ENCODE peak calls at places on chromosomes 6 and 20, in seven cellular contexts. O, L, B, J, X, U and W are unnamed samples.

GRCh38 chr20:13703265-13703664 is 64.5 kb upstream of the TASP1 start:
- DNase-seq in O (no peak), L (no peak), B (no peak), J (no peak), X (no peak), U (no peak), W (no peak)

GRCh38 chr20:6245436-6245835 is 122.6 kb upstream of the FERMT1 start:
- DNase-seq in O (no peak), L (no peak), B (no peak), J (no peak), X (no peak), U (no peak), W (no peak)

GRCh38 chr20:24102290-24102689 is 113.7 kb upstream of the GGTLC1 start:
- DNase-seq in O (no peak), L (peak; percentile 22), B (no peak), J (peak; percentile 18), X (peak; percentile 56), U (no peak), W (no peak)

GRCh38 chr6:44352259-44352658 is 9.8 kb downstream of the SPATS1 start:
- DNase-seq in O (no peak), L (no peak), B (no peak), J (no peak), X (no peak), U (no peak), W (no peak)

GRCh38 chr6:102742033-102742432 is 1348.5 kb downstream of the GRIK2 start:
- DNase-seq in O (no peak), L (peak; percentile 11), B (no peak), J (no peak), X (no peak), U (no peak), W (no peak)

GRCh38 chr6:86331889-86332288 is 605.4 kb upstream of the HTR1E start:
- DNase-seq in O (no peak), L (no peak), B (no peak), J (no peak), X (no peak), U (no peak), W (no peak)

GRCh38 chr20:63703976-63704748 is 3.6 kb downstream of the ARFRP1 start:
- DNase-seq in O (no peak), L (no peak), B (no peak), J (no peak), X (no peak), U (peak; percentile 5), W (no peak)

GRCh38 chr6:16690244-16691142 is 70.8 kb downstream of the ATXN1 start:
- DNase-seq in O (peak; percentile 74), L (peak; percentile 79), B (no peak), J (no peak), X (no peak), U (peak; percentile 53), W (no peak)

GRCh38 chr20:53068241-53068640 is 96.1 kb downstream of the TSHZ2 start:
- DNase-seq in O (no peak), L (no peak), B (no peak), J (no peak), X (no peak), U (no peak), W (no peak)

GRCh38 chr6:93305088-93305487 is 114.3 kb downstream of the EPHA7 start:
- DNase-seq in O (no peak), L (no peak), B (no peak), J (no peak), X (no peak), U (no peak), W (no peak)

GRCh38 chr6:157004530-157004929 is 227.4 kb downstream of the ARID1B start:
- DNase-seq in O (no peak), L (no peak), B (no peak), J (no peak), X (no peak), U (no peak), W (no peak)

GRCh38 chr6:55617272-55617671 is 38.3 kb upstream of the HMGCLL1 start:
- DNase-seq in O (peak; percentile 25), L (peak; percentile 61), B (no peak), J (peak; percentile 42), X (peak; percentile 14), U (peak; percentile 15), W (no peak)

GRCh38 chr6:78340755-78341154 is 526.6 kb upstream of the IRAK1BP1 start:
- DNase-seq in O (peak; percentile 8), L (no peak), B (no peak), J (peak; percentile 5), X (no peak), U (no peak), W (no peak)

GRCh38 chr6:158559895-158560786 is at the start of gene TMEM181:
- DNase-seq in O (peak; percentile 83), L (peak; percentile 86), B (peak; percentile 91), J (peak; percentile 59), X (peak; percentile 86), U (peak; percentile 92), W (peak; percentile 76)

GRCh38 chr6:149196091-149196490 is 121.4 kb upstream of the TAB2 start:
- DNase-seq in O (no peak), L (no peak), B (no peak), J (no peak), X (no peak), U (no peak), W (no peak)

GRCh38 chr20:46651091-46651962 is at the start of gene SLC13A3:
- DNase-seq in O (no peak), L (no peak), B (no peak), J (no peak), X (peak; percentile 30), U (no peak), W (no peak)

GRCh38 chr20:33515569-33516216 is 25.8 kb downstream of the CBFA2T2 start:
- DNase-seq in O (no peak), L (peak; percentile 2), B (no peak), J (no peak), X (no peak), U (no peak), W (no peak)

GRCh38 chr20:15613530-15613929 is 959.7 kb downstream of the KIF16B start:
- DNase-seq in O (peak; percentile 40), L (no peak), B (no peak), J (peak; percentile 77), X (no peak), U (no peak), W (no peak)

GRCh38 chr20:40895182-40895581 is 133.4 kb upstream of the TOP1 start:
- DNase-seq in O (no peak), L (no peak), B (no peak), J (no peak), X (no peak), U (no peak), W (no peak)

GRCh38 chr6:114202389-114202788 is 140.4 kb downstream of the HS3ST5 start:
- DNase-seq in O (no peak), L (no peak), B (no peak), J (no peak), X (no peak), U (no peak), W (no peak)

GRCh38 chr20:10864076-10864672 is 190.4 kb upstream of the JAG1 start:
- DNase-seq in O (peak; percentile 51), L (peak; percentile 83), B (peak; percentile 86), J (peak; percentile 12), X (no peak), U (no peak), W (peak; percentile 31)

GRCh38 chr6:161316531-161316930 is 42.7 kb upstream of the AGPAT4 start:
- DNase-seq in O (no peak), L (no peak), B (no peak), J (no peak), X (no peak), U (no peak), W (no peak)

GRCh38 chr20:53238121-53238660 is 266.0 kb downstream of the TSHZ2 start:
- DNase-seq in O (peak; percentile 56), L (no peak), B (no peak), J (no peak), X (no peak), U (no peak), W (no peak)

GRCh38 chr20:56032251-56032650 is 26.9 kb upstream of the CBLN4 start:
- DNase-seq in O (no peak), L (peak; percentile 10), B (no peak), J (no peak), X (no peak), U (no peak), W (no peak)

GRCh38 chr20:59082077-59082740 is 39.6 kb upstream of the PRELID3B start:
- DNase-seq in O (peak; percentile 68), L (peak; percentile 91), B (no peak), J (no peak), X (no peak), U (no peak), W (no peak)
- TF ChIP-seq CTCF in O (peak; percentile 11), L (no peak), B (peak; percentile 46), J (peak; percentile 38), X (peak; percentile 71), U (no peak), W (no peak)

GRCh38 chr6:119346914-119347313 is 2.6 kb downstream of the MAN1A1 start:
- DNase-seq in O (no peak), L (no peak), B (no peak), J (no peak), X (no peak), U (no peak), W (no peak)

GRCh38 chr6:119346450-119346849 is 3.1 kb downstream of the MAN1A1 start:
- DNase-seq in O (no peak), L (no peak), B (no peak), J (no peak), X (no peak), U (no peak), W (no peak)

GRCh38 chr6:119348308-119349040 is 1.1 kb downstream of the MAN1A1 start:
- DNase-seq in O (peak; percentile 38), L (peak; percentile 11), B (peak; percentile 48), J (no peak), X (peak; percentile 45), U (peak; percentile 45), W (no peak)

GRCh38 chr6:119349041-119349340 is 570 bp downstream of the MAN1A1 start:
- DNase-seq in O (no peak), L (no peak), B (no peak), J (no peak), X (no peak), U (peak; percentile 16), W (no peak)

GRCh38 chr6:119347466-119348307 is 1.9 kb downstream of the MAN1A1 start:
- DNase-seq in O (peak; percentile 11), L (no peak), B (peak; percentile 69), J (no peak), X (no peak), U (peak; percentile 48), W (peak; percentile 30)
- TF ChIP-seq CTCF in O (no peak), L (no peak), B (no peak), J (no peak), X (no peak), U (no peak), W (no peak)

DNA sequence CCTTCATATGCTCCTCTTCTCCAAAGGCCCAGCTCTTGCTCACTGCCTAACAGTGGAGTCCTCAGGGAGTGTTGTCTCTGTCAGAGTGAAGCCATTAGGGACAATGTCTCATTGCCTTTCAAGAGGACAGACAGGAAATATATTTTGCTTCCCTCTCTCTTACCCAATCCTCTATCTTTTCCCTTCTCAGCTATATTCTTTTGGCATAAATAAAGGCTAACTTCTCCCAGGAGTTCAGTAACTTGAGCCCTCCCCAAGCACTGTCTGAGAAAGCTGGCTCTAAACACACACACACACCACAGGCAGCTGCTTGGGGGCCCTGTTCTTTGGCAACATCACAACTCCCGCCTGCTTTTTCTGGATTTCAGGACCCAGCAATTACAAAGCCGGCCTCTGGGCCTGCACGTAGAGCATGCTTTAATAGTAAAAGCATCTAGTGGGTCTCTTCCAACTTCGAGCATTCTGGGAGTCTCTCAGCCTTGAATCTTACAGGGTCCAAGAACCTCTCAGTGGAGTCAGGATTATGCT is 34.7 kb upstream of the LAMA4 start:
- DNase-seq in O (peak; percentile 90), L (no peak), B (peak; percentile 25), J (peak; percentile 76), X (no peak), U (no peak), W (no peak)
- TF ChIP-seq CTCF in O (no peak), L (no peak), B (no peak), J (no peak), X (no peak), U (no peak), W (no peak)

GRCh38 chr6:5090603-5091002 is 5.5 kb downstream of the PPP1R3G start:
- DNase-seq in O (peak; percentile 27), L (no peak), B (no peak), J (no peak), X (no peak), U (no peak), W (no peak)
- TF ChIP-seq CTCF in O (no peak), L (no peak), B (no peak), J (peak; percentile 10), X (no peak), U (no peak), W (no peak)